ENCODE peak calls at places on chromosome 22, in five cellular contexts. E is stimulated activated CD4-positive, alpha-beta T cell treated with anti-CD3 and anti-CD28 coated beads, Interleukin-2, amount 100 ng/mL, for 24 hours; H is nephron progenitor cell; Z is BJ; C is GM23248. M is an unnamed sample.

GRCh38 chr22:44684506-44685383 is 17.3 kb upstream of the PRR5 start:
- DNase-seq in H (peak), Z (peak), C (peak), E (peak), M (peak)

GRCh38 chr22:44670220-44670983 is 31.6 kb upstream of the PRR5 start:
- DNase-seq in C (no peak), Z (no peak), E (no peak), H (no peak), M (no peak)

GRCh38 chr22:30212996-30213441 is 33.5 kb downstream of the LIF start:
- DNase-seq in C (peak), Z (no peak), E (no peak), H (no peak), M (no peak)

GRCh38 chr22:32535531-32536190 is 61.0 kb downstream of the FBXO7 start:
- DNase-seq in Z (no peak), E (no peak), C (no peak), H (peak), M (no peak)

GRCh38 chr22:31341386-31342088 is 4.6 kb downstream of the PATZ1 start:
- DNase-seq in E (no peak), H (no peak), Z (no peak), C (no peak), M (no peak)

GRCh38 chr22:45284705-45285305 is at the start of gene UPK3A:
- DNase-seq in Z (no peak), H (peak), E (peak), C (peak), M (no peak)

GRCh38 chr22:41128606-41129005 is 36.2 kb downstream of the EP300 start:
- DNase-seq in E (no peak), C (no peak), H (no peak), Z (no peak), M (no peak)

GRCh38 chr22:27724706-27725105 is 76.8 kb downstream of the MN1 start:
- DNase-seq in C (peak), Z (peak), H (no peak), E (no peak), M (no peak)

GRCh38 chr22:45671783-45672563 is at the start of gene ATXN10:
- DNase-seq in H (peak), E (peak), C (peak), Z (no peak), M (no peak)

GRCh38 chr22:24066872-24067271 is 55.8 kb downstream of the CABIN1 start:
- DNase-seq in H (no peak), E (no peak), Z (no peak), C (no peak), M (no peak)

GRCh38 chr22:21755855-21756284 is 20.3 kb upstream of the YPEL1 start:
- DNase-seq in E (no peak), Z (no peak), C (peak), H (no peak), M (no peak)

GRCh38 chr22:47278655-47279054 is 516.2 kb downstream of the TBC1D22A start:
- DNase-seq in H (no peak), Z (no peak), E (no peak), C (no peak), M (no peak)

GRCh38 chr22:19982991-19983578 is 33.5 kb downstream of the ARVCF start:
- DNase-seq in Z (no peak), C (no peak), H (no peak), E (no peak), M (no peak)

GRCh38 chr22:41288245-41288946 is 2.4 kb upstream of the RANGAP1 start:
- DNase-seq in E (no peak), C (peak), Z (no peak), H (no peak), M (no peak)

GRCh38 chr22:27300661-27301285 is 500.8 kb downstream of the MN1 start:
- DNase-seq in C (no peak), H (no peak), E (no peak), Z (no peak), M (no peak)